ENCODE peak calls at places on chromosomes 2 and 18, in nine cellular contexts. V, Y, F, W, D, I, H, M and N are unnamed samples.

GRCh38 chr2:119223521-119224390 is at the start of gene STEAP3:
- DNase-seq in V (no peak), Y (peak; percentile 17), F (no peak), W (peak; percentile 73), D (no peak), I (no peak), H (peak; percentile 77), M (peak; percentile 72), N (no peak)

GRCh38 chr2:74373985-74374384 is 6.1 kb downstream of the DCTN1 start:
- DNase-seq in V (no peak), Y (no peak), F (no peak), W (no peak), D (no peak), I (no peak), H (no peak), M (no peak), N (no peak)

GRCh38 chr2:115880558-115880957 is 1438.1 kb downstream of the DPP10 start:
- DNase-seq in V (no peak), Y (no peak), F (no peak), W (no peak), D (no peak), I (no peak), H (no peak), M (no peak), N (no peak)

GRCh38 chr2:200259577-200259957 is 46.9 kb upstream of the SPATS2L start:
- DNase-seq in V (no peak), Y (no peak), F (no peak), W (no peak), D (no peak), I (no peak), H (no peak), M (peak; percentile 77), N (no peak)

GRCh38 chr18:79935098-79935480 is 16.4 kb downstream of the SLC66A2 start:
- DNase-seq in V (no peak), Y (no peak), F (no peak), W (no peak), D (no peak), I (no peak), H (no peak), M (no peak), N (no peak)

GRCh38 chr18:1585881-1586488 is 681.3 kb downstream of the ADCYAP1 start:
- DNase-seq in V (no peak), Y (peak; percentile 28), F (peak; percentile 14), W (peak; percentile 9), D (no peak), I (no peak), H (peak; percentile 59), M (peak; percentile 56), N (peak; percentile 18)

GRCh38 chr2:183079335-183079775 is 808 bp downstream of the DUSP19 start:
- DNase-seq in V (no peak), Y (no peak), F (no peak), W (no peak), D (no peak), I (no peak), H (no peak), M (no peak), N (no peak)

GRCh38 chr2:18749912-18750526 is 160.7 kb upstream of the NT5C1B start:
- DNase-seq in V (peak; percentile 3), Y (peak; percentile 54), F (no peak), W (peak; percentile 19), D (no peak), I (no peak), H (peak; percentile 54), M (peak; percentile 63), N (peak; percentile 64)

GRCh38 chr2:185388226-185388625 is 350.4 kb upstream of the FSIP2 start:
- DNase-seq in V (no peak), Y (no peak), F (no peak), W (no peak), D (no peak), I (no peak), H (no peak), M (no peak), N (no peak)

GRCh38 chr2:88127888-88128653 is at the start of gene FABP1:
- DNase-seq in V (no peak), Y (no peak), F (no peak), W (no peak), D (no peak), I (no peak), H (no peak), M (no peak), N (no peak)

GRCh38 chr18:69000366-69000765 is 202.5 kb downstream of the CCDC102B start:
- DNase-seq in V (no peak), Y (no peak), F (no peak), W (no peak), D (no peak), I (no peak), H (no peak), M (no peak), N (no peak)

GRCh38 chr18:323253-323622 is 55.4 kb upstream of the THOC1 start:
- DNase-seq in V (no peak), Y (peak; percentile 15), F (no peak), W (no peak), D (no peak), I (no peak), H (no peak), M (no peak), N (no peak)

GRCh38 chr2:69138247-69138754 is 125.3 kb downstream of the ANTXR1 start:
- DNase-seq in V (no peak), Y (peak; percentile 73), F (no peak), W (peak; percentile 75), D (no peak), I (no peak), H (no peak), M (no peak), N (peak; percentile 74)

GRCh38 chr2:73610111-73610510 is 32.1 kb downstream of the NAT8 start:
- DNase-seq in V (no peak), Y (no peak), F (no peak), W (no peak), D (no peak), I (no peak), H (no peak), M (no peak), N (no peak)

GRCh38 chr18:62425465-62426190 is 97.2 kb upstream of the ZCCHC2 start:
- DNase-seq in V (peak; percentile 43), Y (peak; percentile 94), F (peak; percentile 89), W (peak; percentile 59), D (peak; percentile 91), I (no peak), H (peak; percentile 75), M (peak; percentile 91), N (peak; percentile 94)

GRCh38 chr2:217655656-217656055 is 347.1 kb downstream of the TNS1 start:
- DNase-seq in V (no peak), Y (no peak), F (no peak), W (no peak), D (no peak), I (no peak), H (no peak), M (no peak), N (no peak)

GRCh38 chr18:45626330-45627203 is 11.3 kb downstream of the SLC14A2 start:
- DNase-seq in V (no peak), Y (peak; percentile 51), F (no peak), W (peak; percentile 13), D (no peak), I (no peak), H (no peak), M (peak; percentile 9), N (peak; percentile 52)

GRCh38 chr2:68263632-68264031 is 11.3 kb upstream of the PPP3R1 start:
- DNase-seq in V (no peak), Y (no peak), F (no peak), W (no peak), D (no peak), I (no peak), H (no peak), M (peak; percentile 17), N (no peak)

GRCh38 chr2:174300114-174300513 is 34.6 kb upstream of the SP9 start:
- DNase-seq in V (no peak), Y (peak; percentile 7), F (no peak), W (no peak), D (no peak), I (no peak), H (no peak), M (no peak), N (no peak)

GRCh38 chr2:237932731-237933131 is 34.1 kb upstream of the UBE2F start:
- DNase-seq in V (no peak), Y (peak; percentile 82), F (no peak), W (no peak), D (no peak), I (no peak), H (peak; percentile 43), M (no peak), N (peak; percentile 68)

GRCh38 chr2:169452080-169452479 is 27.2 kb upstream of the BBS5 start:
- DNase-seq in V (no peak), Y (peak; percentile 9), F (peak; percentile 40), W (peak; percentile 19), D (peak; percentile 25), I (no peak), H (peak; percentile 28), M (peak; percentile 30), N (peak; percentile 44)

GRCh38 chr18:63148449-63149199 is 170.9 kb downstream of the BCL2 start:
- DNase-seq in V (no peak), Y (no peak), F (no peak), W (no peak), D (no peak), I (no peak), H (no peak), M (peak; percentile 44), N (peak; percentile 36)

GRCh38 chr2:180679693-180680092 is 300.7 kb upstream of the UBE2E3 start:
- DNase-seq in V (no peak), Y (no peak), F (no peak), W (no peak), D (peak; percentile 12), I (no peak), H (no peak), M (no peak), N (no peak)

GRCh38 chr2:151315381-151315903 is 26.0 kb upstream of the NMI start:
- DNase-seq in V (no peak), Y (no peak), F (no peak), W (no peak), D (no peak), I (no peak), H (no peak), M (no peak), N (no peak)

GRCh38 chr2:240461471-240462072 is 26.1 kb downstream of the GPC1 start:
- DNase-seq in V (no peak), Y (no peak), F (no peak), W (no peak), D (no peak), I (no peak), H (no peak), M (no peak), N (no peak)

GRCh38 chr2:3981446-3981845 is 278.1 kb downstream of the DCDC2C start:
- DNase-seq in V (no peak), Y (no peak), F (no peak), W (no peak), D (no peak), I (no peak), H (no peak), M (no peak), N (no peak)

GRCh38 chr2:82795446-82795845 is 1663.6 kb downstream of the SUCLG1 start:
- DNase-seq in V (no peak), Y (peak; percentile 48), F (no peak), W (peak; percentile 44), D (no peak), I (no peak), H (no peak), M (no peak), N (peak; percentile 42)

GRCh38 chr2:117691980-117692379 is 122.5 kb upstream of the DDX18 start:
- DNase-seq in V (no peak), Y (no peak), F (no peak), W (no peak), D (no peak), I (no peak), H (no peak), M (peak; percentile 51), N (no peak)

GRCh38 chr18:13217466-13217961 is 1.0 kb upstream of the LDLRAD4 start:
- DNase-seq in V (peak; percentile 63), Y (no peak), F (no peak), W (no peak), D (no peak), I (peak; percentile 41), H (peak; percentile 48), M (peak; percentile 70), N (no peak)